ENCODE peak calls at places on chromosomes 11 and 22, in seven cellular contexts. S is astrocyte, I is PC-3, Y is HAP-1, P is GM23248, U is mesendoderm, Z is BJ. E is an unnamed sample. For H3K27me3, the result is how much of the 10 kb centered on the place peaks cover.

GRCh38 chr11:88522624-88523361 is 185.3 kb upstream of the CTSC start:
- DNase-seq in S (no peak), U (no peak), P (peak), Z (no peak), I (no peak), Y (no peak), E (no peak)

GRCh38 chr11:75888391-75888790 is 73.4 kb downstream of the UVRAG start:
- DNase-seq in I (no peak), U (no peak), Z (no peak), S (no peak), P (no peak), Y (no peak), E (no peak)

GRCh38 chr11:34655335-34656008 is 34.6 kb downstream of the EHF start:
- DNase-seq in U (no peak), Y (no peak), P (peak), Z (peak), S (peak), I (peak), E (no peak)

GRCh38 chr11:119262668-119263351 is 54.1 kb downstream of the MCAM start:
- DNase-seq in S (peak), Y (no peak), P (peak), Z (no peak), I (peak), U (no peak), E (no peak)

GRCh38 chr22:37225481-37225880 is 13.2 kb upstream of the SSTR3 start:
- DNase-seq in I (no peak), Y (no peak), U (no peak), Z (no peak), S (no peak), P (no peak), E (peak)

GRCh38 chr22:39396156-39396796 is 3.3 kb upstream of the TAB1 start:
- DNase-seq in U (no peak), Z (no peak), I (no peak), S (no peak), Y (no peak), P (no peak), E (no peak)

GRCh38 chr22:16559056-16559955 is 33.3 kb downstream of the CCT8L2 start:
- DNase-seq in I (no peak), U (no peak), S (no peak), Y (no peak), Z (no peak), P (no peak), E (no peak)

GRCh38 chr11:6681949-6682348 is 1.2 kb downstream of the MRPL17 start:
- DNase-seq in I (peak), S (peak), P (peak), Z (no peak), Y (peak), U (peak), E (no peak)

GRCh38 chr11:114179234-114179941 is 116.8 kb upstream of the NNMT start:
- DNase-seq in S (no peak), Y (no peak), P (no peak), U (no peak), Z (no peak), I (no peak), E (no peak)

GRCh38 chr11:10208045-10208674 is 85.9 kb downstream of the SBF2 start:
- DNase-seq in U (peak), Z (no peak), P (peak), S (peak), I (peak), Y (no peak), E (peak)

GRCh38 chr11:46160100-46160499 is 38.8 kb upstream of the PHF21A start:
- DNase-seq in Z (no peak), P (no peak), Y (no peak), U (peak), I (peak), S (no peak), E (no peak)

GRCh38 chr11:8871283-8871775 is 39.7 kb upstream of the AKIP1 start:
- DNase-seq in Z (peak), U (peak), P (peak), Y (peak), I (peak), S (peak), E (peak)

GRCh38 chr11:66336234-66337102 is at the start of gene RIN1:
- DNase-seq in P (peak), U (peak), S (peak), I (peak), Y (peak), Z (peak), E (peak)

GRCh38 chr11:126059238-126059761 is 3.4 kb downstream of the CDON start:
- DNase-seq in S (no peak), U (peak), Z (no peak), I (no peak), Y (no peak), P (no peak), E (peak)
- H3K4me3 ChIP-seq in S (no peak), U (no peak), Z (no peak), I (no peak), Y (no peak), P (no peak), E (no peak)

GRCh38 chr11:121563003-121563402 is 110.2 kb upstream of the SORL1-AS1 start:
- DNase-seq in P (no peak), Z (no peak), U (no peak), Y (no peak), S (no peak), I (no peak), E (no peak)

GRCh38 chr11:121561716-121562115 is 108.9 kb upstream of the SORL1-AS1 start:
- DNase-seq in U (no peak), Z (no peak), Y (no peak), I (no peak), P (no peak), S (no peak), E (no peak)

GRCh38 chr11:121559812-121560211 is 107.0 kb upstream of the SORL1-AS1 start:
- DNase-seq in U (no peak), I (no peak), Y (no peak), S (no peak), P (no peak), Z (no peak), E (no peak)

GRCh38 chr11:121561240-121561639 is 108.5 kb upstream of the SORL1-AS1 start:
- DNase-seq in U (no peak), S (no peak), P (no peak), Z (no peak), Y (no peak), I (no peak), E (no peak)

DNA sequence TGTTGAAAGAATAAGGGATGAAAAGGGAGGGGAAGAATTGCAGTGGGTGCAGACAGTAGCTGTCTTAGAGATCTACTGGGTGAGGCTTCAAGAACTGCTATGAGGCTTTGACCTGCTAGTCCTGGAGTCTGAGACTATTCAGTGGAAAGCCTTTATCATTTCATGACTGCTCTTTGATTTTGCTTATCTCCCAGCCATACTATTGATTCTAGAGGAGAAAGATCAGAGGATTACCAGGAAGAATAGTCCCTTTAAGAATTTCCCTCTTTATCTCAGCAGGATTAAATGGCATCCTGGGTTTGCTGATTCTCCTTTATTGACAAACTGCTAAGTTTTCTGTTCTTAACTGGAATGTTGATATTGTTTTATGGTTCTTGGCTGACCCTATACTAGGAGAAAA is 107.5 kb upstream of the SORL1-AS1 start:
- DNase-seq in P (no peak), Y (no peak), S (no peak), I (no peak), U (peak), Z (no peak), E (no peak)
- H3K27me3 ChIP-seq in P (half or more), Y (under half), S (under half), I (under half), U (under half), Z (under half), E (under half)

GRCh38 chr11:33248416-33248957 is 8.7 kb upstream of the HIPK3 start:
- DNase-seq in Y (no peak), U (no peak), S (peak), P (peak), Z (peak), I (no peak), E (no peak)
- H3K4me3 ChIP-seq in Y (no peak), U (no peak), S (no peak), P (no peak), Z (no peak), I (no peak), E (no peak)

GRCh38 chr11:64275031-64275800 is 9.2 kb downstream of the BAD start:
- DNase-seq in Y (no peak), I (no peak), P (no peak), S (no peak), Z (no peak), U (no peak), E (no peak)
- H3K27me3 ChIP-seq in Y (under half), I (under half), P (under half), S (under half), Z (under half), U (under half), E (under half)

GRCh38 chr11:130639369-130639768 is 190.9 kb downstream of the ADAMTS15 start:
- DNase-seq in I (no peak), P (no peak), Y (no peak), U (no peak), Z (no peak), S (no peak), E (no peak)

GRCh38 chr11:130638048-130638447 is 189.6 kb downstream of the ADAMTS15 start:
- DNase-seq in Y (no peak), U (no peak), Z (no peak), S (no peak), I (no peak), P (no peak), E (no peak)

GRCh38 chr11:130636672-130637463 is 188.4 kb downstream of the ADAMTS15 start:
- DNase-seq in Y (no peak), Z (peak), I (peak), S (peak), P (peak), U (peak), E (no peak)

GRCh38 chr11:130637566-130637965 is 189.1 kb downstream of the ADAMTS15 start:
- DNase-seq in I (no peak), Y (no peak), U (no peak), S (no peak), P (no peak), Z (no peak), E (no peak)

DNA sequence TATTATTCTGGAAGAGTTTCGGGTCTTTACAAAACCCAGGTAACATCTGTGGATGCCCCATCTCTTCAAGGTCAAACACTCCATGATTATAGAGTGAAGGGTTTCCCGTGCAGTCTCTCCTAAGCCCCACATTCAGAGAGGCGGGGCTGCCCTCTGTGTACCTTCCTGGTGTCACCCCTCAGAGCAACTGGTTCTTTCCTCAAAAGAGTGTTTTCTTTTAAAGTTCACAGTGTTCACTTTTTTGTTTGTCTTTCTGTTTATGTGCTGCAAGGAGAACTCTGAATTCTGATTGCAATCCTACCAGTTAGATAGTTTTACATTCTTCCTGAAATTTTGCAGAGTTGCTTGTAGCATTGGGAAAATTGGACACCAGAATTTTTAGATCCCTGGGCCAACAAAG is 190.2 kb downstream of the ADAMTS15 start:
- DNase-seq in U (no peak), Z (no peak), Y (no peak), P (no peak), I (no peak), S (no peak), E (no peak)
- H3K4me3 ChIP-seq in U (no peak), Z (no peak), Y (no peak), P (no peak), I (no peak), S (no peak), E (no peak)

GRCh38 chr11:64058494-64058893 is 22.8 kb downstream of the FLRT1 start:
- DNase-seq in P (no peak), Z (no peak), Y (no peak), S (no peak), I (no peak), U (no peak), E (no peak)

GRCh38 chr11:64057890-64058289 is 22.2 kb downstream of the FLRT1 start:
- DNase-seq in S (no peak), P (no peak), Z (no peak), Y (no peak), I (no peak), U (no peak), E (no peak)

GRCh38 chr11:64055077-64055476 is 19.3 kb downstream of the FLRT1 start:
- DNase-seq in Z (no peak), I (no peak), Y (no peak), U (peak), P (peak), S (no peak), E (no peak)

GRCh38 chr11:64056213-64056785 is 20.6 kb downstream of the FLRT1 start:
- DNase-seq in P (no peak), U (no peak), Z (no peak), I (no peak), Y (no peak), S (no peak), E (no peak)

GRCh38 chr11:64056861-64057260 is 21.1 kb downstream of the FLRT1 start:
- DNase-seq in U (no peak), S (no peak), Z (no peak), P (no peak), Y (no peak), I (no peak), E (no peak)
- H3K27me3 ChIP-seq in U (under half), S (under half), Z (under half), P (under half), Y (under half), I (under half), E (under half)